ENCODE peak calls at places on chromosomes 5 and 9, in five cellular contexts. I, U, W, B and C are unnamed samples.

GRCh38 chr5:143227301-143227700 is 176.2 kb downstream of the NR3C1 start:
- DNase-seq in I (no peak), B (no peak), W (no peak), U (no peak), C (no peak)

GRCh38 chr9:38671748-38672147 is 48.2 kb downstream of the FAM240B start:
- DNase-seq in I (no peak), B (no peak), W (no peak), U (no peak), C (no peak)

GRCh38 chr9:130666393-130667116 is 2.2 kb downstream of the PRDM12 start:
- DNase-seq in B (no peak), W (no peak), U (no peak), I (no peak), C (no peak)

GRCh38 chr9:137014776-137015539 is 13.1 kb downstream of the ABCA2 start:
- DNase-seq in U (no peak), I (no peak), B (no peak), W (no peak), C (no peak)

GRCh38 chr5:149297340-149298023 is 25.8 kb downstream of the AFAP1L1 start:
- DNase-seq in I (no peak), U (no peak), B (no peak), W (no peak), C (no peak)

GRCh38 chr5:12175914-12176585 is 271.8 kb upstream of the CTNND2 start:
- DNase-seq in U (no peak), I (no peak), W (no peak), B (no peak), C (no peak)

GRCh38 chr9:135802876-135803419 is 101.0 kb downstream of the KCNT1 start:
- DNase-seq in B (no peak), W (no peak), U (no peak), I (no peak), C (no peak)

GRCh38 chr5:174675916-174676315 is 48.5 kb upstream of the MSX2 start:
- DNase-seq in B (no peak), W (no peak), I (no peak), U (no peak), C (no peak)

GRCh38 chr9:6928863-6929262 is 171.1 kb downstream of the KDM4C start:
- DNase-seq in B (no peak), U (no peak), W (no peak), I (no peak), C (no peak)

GRCh38 chr9:99782962-99783718 is 38.5 kb upstream of the NR4A3 start:
- DNase-seq in I (no peak), W (no peak), U (no peak), B (peak; percentile 3), C (no peak)

GRCh38 chr5:164934561-164934960 is 1429.1 kb downstream of the MAT2B start:
- DNase-seq in W (no peak), I (no peak), B (no peak), U (no peak), C (no peak)

GRCh38 chr9:73805111-73805510 is 653.4 kb downstream of the ANXA1 start:
- DNase-seq in U (no peak), I (no peak), W (no peak), B (no peak), C (no peak)

GRCh38 chr9:128121466-128121810 is 6.1 kb downstream of the PTGES2 start:
- DNase-seq in B (no peak), I (no peak), U (no peak), W (no peak), C (no peak)

GRCh38 chr5:159805021-159805420 is 111.3 kb upstream of the ADRA1B start:
- DNase-seq in B (no peak), I (no peak), U (no peak), W (peak; percentile 58), C (no peak)

GRCh38 chr5:132011561-132012384 is at the start of gene ACSL6:
- DNase-seq in W (no peak), I (no peak), B (no peak), U (no peak), C (no peak)

GRCh38 chr5:111781200-111781599 is 24.2 kb upstream of the NREP start:
- DNase-seq in B (no peak), U (no peak), I (no peak), W (no peak), C (no peak)

GRCh38 chr5:56409331-56410190 is 176.4 kb upstream of the ANKRD55 start:
- DNase-seq in I (peak; percentile 42), B (no peak), U (peak; percentile 50), W (no peak), C (no peak)

GRCh38 chr9:98235126-98235525 is 20.3 kb downstream of the TBC1D2 start:
- DNase-seq in U (no peak), I (no peak), B (no peak), W (no peak), C (no peak)

GRCh38 chr5:76808142-76808691 is 10.6 kb upstream of the F2RL1 start:
- DNase-seq in W (no peak), U (no peak), I (no peak), B (no peak), C (no peak)

GRCh38 chr5:135183464-135183863 is 149.4 kb upstream of the PITX1 start:
- DNase-seq in B (no peak), U (no peak), I (no peak), W (no peak), C (no peak)

GRCh38 chr5:17381926-17382325 is 116.1 kb upstream of the TAF11L2 start:
- DNase-seq in I (no peak), B (peak; percentile 9), U (no peak), W (no peak), C (no peak)

GRCh38 chr9:70352802-70353201 is 61.7 kb downstream of the KLF9 start:
- DNase-seq in W (no peak), I (no peak), U (no peak), B (no peak), C (no peak)

DNA sequence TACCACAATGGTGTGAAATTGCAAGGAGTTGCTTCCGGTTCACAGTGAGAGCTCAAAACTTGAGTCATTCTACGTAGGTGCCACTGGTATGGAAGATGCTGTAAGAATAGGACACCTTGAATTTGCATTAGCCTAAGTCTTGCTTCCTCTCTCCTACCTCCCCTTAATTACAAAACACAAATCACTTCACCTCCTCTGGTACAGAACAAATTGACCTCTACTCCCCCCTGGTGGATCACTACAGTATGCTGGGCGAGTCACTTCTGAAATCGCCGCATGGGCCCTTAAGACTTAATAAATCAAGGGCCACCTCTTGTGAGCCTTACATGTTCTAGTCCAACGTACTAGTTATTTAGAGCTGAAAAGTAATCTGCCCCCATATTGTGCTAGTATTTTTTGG is 145.3 kb upstream of the SMARCA2 start:
- DNase-seq in W (no peak), U (no peak), I (no peak), B (peak; percentile 22), C (no peak)
- TF ChIP-seq CTCF in W (peak; percentile 38), U (no peak), I (peak; percentile 57), B (peak; percentile 70), C (peak; percentile 63)

GRCh38 chr5:139903450-139903804 is 107.8 kb downstream of the PSD2 start:
- DNase-seq in W (no peak), U (no peak), B (no peak), I (no peak), C (no peak)

GRCh38 chr5:139903805-139904565 is 108.4 kb downstream of the PSD2 start:
- DNase-seq in U (no peak), W (no peak), I (no peak), B (no peak), C (no peak)

GRCh38 chr5:139905401-139905800 is 109.8 kb downstream of the PSD2 start:
- DNase-seq in W (no peak), B (no peak), U (no peak), I (no peak), C (no peak)

GRCh38 chr5:139906661-139907060 is 111.1 kb downstream of the PSD2 start:
- DNase-seq in W (no peak), I (no peak), B (no peak), U (no peak), C (no peak)

DNA sequence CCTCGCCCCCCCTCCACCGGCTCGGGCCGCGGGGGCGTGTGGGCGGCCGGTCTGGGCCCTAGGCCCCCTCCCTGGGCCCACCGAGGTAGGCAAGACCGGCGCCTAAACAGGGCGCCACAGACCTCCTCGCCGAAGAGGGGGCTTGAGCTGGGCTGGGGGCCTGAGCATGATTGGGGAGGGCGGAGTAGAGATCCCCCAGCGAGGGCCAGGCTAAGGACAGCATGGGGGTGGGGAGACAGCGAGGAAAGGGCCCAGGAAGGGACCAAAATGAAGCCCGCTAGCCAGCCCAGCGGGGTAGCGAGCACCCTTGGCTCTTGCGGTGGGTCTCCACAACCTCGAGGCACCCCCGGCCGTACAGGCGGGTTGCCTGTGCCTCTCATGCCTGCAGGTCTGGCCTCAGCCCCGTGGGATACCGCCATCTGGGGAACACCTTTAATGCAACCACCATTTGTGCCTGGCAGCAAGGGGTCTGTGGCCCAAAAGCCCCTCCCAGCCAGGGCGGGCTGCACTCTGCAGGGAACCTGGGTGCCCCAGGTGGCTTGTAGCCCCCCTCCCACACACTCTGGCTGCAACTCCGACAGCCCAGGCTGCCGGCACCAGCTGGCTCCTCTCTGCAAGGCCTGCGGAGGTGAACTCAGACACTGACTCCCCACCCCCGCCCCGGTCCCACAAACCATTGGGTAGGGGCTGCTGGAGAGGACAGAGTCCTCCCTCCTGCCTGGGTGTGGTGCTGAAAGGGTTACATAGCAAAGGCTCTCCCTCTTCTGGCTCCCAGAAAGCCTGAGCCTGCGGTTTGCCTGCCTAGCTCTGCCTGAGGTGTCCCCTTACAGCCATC is 109.2 kb downstream of the PSD2 start:
- DNase-seq in B (no peak), I (no peak), W (no peak), U (no peak), C (no peak)
- H3K4me3 ChIP-seq in B (no peak overlapping the region), I (peak overlapping the region; percentile 12), W (no peak overlapping the region), U (no peak overlapping the region), C (peak overlapping the region; percentile 0)

DNA sequence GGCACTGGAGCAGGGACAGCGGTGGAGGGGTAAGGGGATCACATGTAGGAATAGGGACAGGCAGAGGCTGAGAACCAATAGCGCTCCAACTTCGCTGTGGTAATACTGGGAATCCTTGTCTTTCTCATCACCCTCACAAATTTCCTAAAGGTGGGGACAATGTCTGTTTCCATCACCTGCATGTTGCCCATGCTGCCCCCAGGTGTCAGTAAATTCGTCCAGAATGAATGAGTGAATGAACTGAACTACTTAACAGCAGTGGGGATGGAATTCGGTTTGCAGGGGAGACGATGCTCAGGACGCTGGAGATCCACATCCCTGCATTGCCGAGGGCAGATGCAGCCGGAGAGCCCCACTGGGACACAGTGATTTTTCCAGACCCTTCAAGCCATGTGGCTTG is 129.9 kb downstream of the PDZD2 start:
- DNase-seq in U (no peak), I (no peak), B (no peak), W (no peak), C (no peak)
- TF ChIP-seq CTCF in U (no peak), I (no peak), B (peak; percentile 29), W (no peak), C (no peak)

GRCh38 chr9:31677877-31678276 is 706.6 kb upstream of the ACO1 start:
- DNase-seq in U (no peak), W (no peak), I (no peak), B (no peak), C (no peak)
- H3K4me3 ChIP-seq in U (no peak overlapping the region), W (no peak overlapping the region), I (no peak overlapping the region), B (no peak overlapping the region), C (no peak overlapping the region)

GRCh38 chr9:124399999-124400940 is 15.0 kb downstream of the PSMB7 start:
- DNase-seq in B (no peak), W (no peak), I (no peak), U (no peak), C (no peak)
- TF ChIP-seq CTCF in B (no peak), W (no peak), I (no peak), U (no peak), C (no peak)